ENCODE peak calls at places on chromosomes 5 and 9, in seven cellular contexts. O is HCT116, J is HEK293T, M is GM12878, T is HepG2, K is H1, Y is K562. E is an unnamed sample.

GRCh38 chr5:124456244-124456643 is 290.2 kb downstream of the ZNF608 start:
- DNase-seq in O (no peak), J (no peak), M (no peak), T (no peak), K (no peak), Y (no peak), E (no peak)

GRCh38 chr9:1980387-1980786 is 34.8 kb upstream of the SMARCA2 start:
- DNase-seq in O (no peak), J (no peak), M (peak), T (no peak), K (no peak), Y (no peak), E (no peak)

GRCh38 chr5:39414429-39414828 is 10.4 kb downstream of the DAB2 start:
- DNase-seq in O (no peak), J (no peak), M (no peak), T (no peak), K (no peak), Y (no peak), E (no peak)

GRCh38 chr9:127539982-127540663 is 72.0 kb upstream of the STXBP1 start:
- DNase-seq in O (no peak), J (no peak), M (no peak), T (no peak), K (no peak), Y (no peak), E (no peak)

GRCh38 chr9:129414377-129415021 is 206.4 kb downstream of the C9orf50 start:
- DNase-seq in O (no peak), J (no peak), M (no peak), T (peak), K (no peak), Y (peak), E (no peak)

GRCh38 chr5:109668668-109669422 is 20.9 kb upstream of the MAN2A1 start:
- DNase-seq in O (no peak), J (no peak), M (no peak), T (no peak), K (no peak), Y (no peak), E (no peak)

GRCh38 chr9:126806336-126806735 is 1.5 kb downstream of the ZBTB43 start:
- DNase-seq in O (no peak), J (no peak), M (no peak), T (no peak), K (no peak), Y (no peak), E (no peak)

GRCh38 chr5:500491-500890 is 23.8 kb downstream of the SLC9A3 start:
- DNase-seq in O (no peak), J (no peak), M (no peak), T (no peak), K (no peak), Y (no peak), E (no peak)

GRCh38 chr5:93585054-93585751 is 2.2 kb downstream of the NR2F1 start:
- DNase-seq in O (no peak), J (no peak), M (no peak), T (no peak), K (no peak), Y (no peak), E (peak)

GRCh38 chr9:87678650-87679355 is 47.1 kb upstream of the CTSL start:
- DNase-seq in O (peak), J (peak), M (no peak), T (peak), K (peak), Y (peak), E (peak)

GRCh38 chr9:6272229-6272597 is 56.0 kb upstream of the TPD52L3 start:
- DNase-seq in O (no peak), J (no peak), M (no peak), T (peak), K (no peak), Y (no peak), E (no peak)

GRCh38 chr5:7866194-7866593 is 2.6 kb downstream of the FASTKD3 start:
- DNase-seq in O (no peak), J (no peak), M (no peak), T (no peak), K (no peak), Y (no peak), E (no peak)

GRCh38 chr5:141841376-141841775 is 36.8 kb downstream of the PCDH1 start:
- DNase-seq in O (no peak), J (no peak), M (no peak), T (no peak), K (no peak), Y (no peak), E (no peak)

GRCh38 chr5:167639213-167639612 is 652.2 kb upstream of the WWC1 start:
- DNase-seq in O (no peak), J (no peak), M (no peak), T (no peak), K (no peak), Y (no peak), E (no peak)

GRCh38 chr5:123094227-123094918 is 5.3 kb downstream of the PRDM6 start:
- DNase-seq in O (no peak), J (no peak), M (no peak), T (no peak), K (no peak), Y (no peak), E (no peak)

GRCh38 chr5:145980718-145981117 is 44.3 kb downstream of the SH3RF2 start:
- DNase-seq in O (no peak), J (no peak), M (no peak), T (no peak), K (no peak), Y (no peak), E (no peak)

GRCh38 chr9:109912082-109912581 is 132.1 kb downstream of the PALM2AKAP2 start:
- DNase-seq in O (no peak), J (no peak), M (no peak), T (no peak), K (no peak), Y (no peak), E (no peak)

GRCh38 chr9:109253637-109254284 is 67.1 kb downstream of the EPB41L4B start:
- DNase-seq in O (peak), J (no peak), M (no peak), T (no peak), K (no peak), Y (no peak), E (no peak)

GRCh38 chr5:132385321-132386105 is 16.0 kb downstream of the SLC22A5 start:
- DNase-seq in O (no peak), J (peak), M (peak), T (peak), K (peak), Y (no peak), E (no peak)

GRCh38 chr5:57432876-57433275 is 49.7 kb downstream of the ACTBL2 start:
- DNase-seq in O (peak), J (no peak), M (no peak), T (peak), K (no peak), Y (no peak), E (no peak)

GRCh38 chr5:180289433-180289832 is 2.5 kb downstream of the MAPK9 start:
- DNase-seq in O (no peak), J (no peak), M (no peak), T (no peak), K (no peak), Y (no peak), E (no peak)

GRCh38 chr9:27188426-27188825 is 79.4 kb downstream of the TEK start:
- DNase-seq in O (no peak), J (no peak), M (no peak), T (no peak), K (no peak), Y (no peak), E (no peak)

GRCh38 chr9:109499631-109500120 is 1.6 kb upstream of the PTPN3 start:
- DNase-seq in O (no peak), J (peak), M (no peak), T (peak), K (peak), Y (no peak), E (peak)

GRCh38 chr9:133581553-133582343 is 27.4 kb downstream of the FAM163B start:
- DNase-seq in O (no peak), J (no peak), M (no peak), T (no peak), K (no peak), Y (no peak), E (no peak)

GRCh38 chr5:175609504-175609903 is 48.4 kb upstream of the HRH2 start:
- DNase-seq in O (no peak), J (no peak), M (no peak), T (no peak), K (no peak), Y (no peak), E (no peak)

GRCh38 chr5:23064710-23065109 is 211.6 kb upstream of the CDH12 start:
- DNase-seq in O (no peak), J (no peak), M (no peak), T (no peak), K (no peak), Y (no peak), E (no peak)

GRCh38 chr9:110048976-110049698 is 158.8 kb downstream of the C9orf152 start:
- DNase-seq in O (no peak), J (peak), M (no peak), T (no peak), K (peak), Y (no peak), E (peak)

GRCh38 chr9:129665008-129665771 is at the start of gene PRRX2:
- DNase-seq in O (no peak), J (no peak), M (no peak), T (no peak), K (peak), Y (peak), E (peak)

GRCh38 chr9:116193636-116194035 is 40.0 kb downstream of the PAPPA start:
- DNase-seq in O (no peak), J (no peak), M (no peak), T (no peak), K (no peak), Y (no peak), E (no peak)

GRCh38 chr5:137737349-137738256 is 1.7 kb upstream of the KLHL3 start:
- DNase-seq in O (no peak), J (no peak), M (no peak), T (no peak), K (no peak), Y (no peak), E (no peak)

GRCh38 chr9:133714606-133715294 is 23.4 kb downstream of the SARDH start:
- DNase-seq in O (no peak), J (no peak), M (no peak), T (peak), K (no peak), Y (no peak), E (no peak)

GRCh38 chr5:10467281-10468198 is 25.9 kb downstream of the ROPN1L start:
- DNase-seq in O (no peak), J (no peak), M (no peak), T (no peak), K (no peak), Y (no peak), E (no peak)

GRCh38 chr5:113749334-113749733 is 235.8 kb downstream of the YTHDC2 start:
- DNase-seq in O (no peak), J (no peak), M (no peak), T (no peak), K (no peak), Y (no peak), E (no peak)

GRCh38 chr9:35828716-35829083 is at the start of gene FAM221B:
- DNase-seq in O (no peak), J (peak), M (no peak), T (no peak), K (peak), Y (no peak), E (peak)

GRCh38 chr5:56045469-56045868 is 50.7 kb upstream of the IL6ST start:
- DNase-seq in O (no peak), J (no peak), M (no peak), T (no peak), K (no peak), Y (no peak), E (no peak)

GRCh38 chr5:173615884-173616576 is 420 bp downstream of the BOD1 start:
- DNase-seq in O (peak), J (peak), M (peak), T (peak), K (peak), Y (peak), E (peak)

GRCh38 chr5:142894749-142895148 is 124.6 kb downstream of the ARHGAP26 start:
- DNase-seq in O (no peak), J (no peak), M (no peak), T (peak), K (no peak), Y (no peak), E (no peak)

GRCh38 chr9:24899463-24899862 is 353.8 kb upstream of the IZUMO3 start:
- DNase-seq in O (no peak), J (no peak), M (no peak), T (no peak), K (no peak), Y (no peak), E (no peak)

GRCh38 chr9:18675345-18675744 is 201.4 kb downstream of the ADAMTSL1 start:
- DNase-seq in O (no peak), J (no peak), M (no peak), T (no peak), K (no peak), Y (no peak), E (no peak)
- TF ChIP-seq SP1 in O (no peak), J (no peak), M (no peak), T (no peak), K (no peak), Y (no peak), E (no peak)

GRCh38 chr9:4859035-4859434 is 66.3 kb downstream of the RCL1 start:
- DNase-seq in O (no peak), J (no peak), M (no peak), T (no peak), K (no peak), Y (no peak), E (no peak)
- TF ChIP-seq SP1 in O (no peak), J (no peak), M (no peak), T (no peak), K (no peak), Y (no peak), E (no peak)

GRCh38 chr5:128084228-128085167 is 932 bp downstream of the SLC12A2 start:
- DNase-seq in O (no peak), J (peak), M (no peak), T (no peak), K (peak), Y (peak), E (peak)

GRCh38 chr5:128081111-128081865 is 2.3 kb upstream of the SLC12A2 start:
- DNase-seq in O (peak), J (peak), M (no peak), T (no peak), K (no peak), Y (peak), E (no peak)

GRCh38 chr5:128082551-128083032 is 974 bp upstream of the SLC12A2 start:
- DNase-seq in O (peak), J (no peak), M (peak), T (no peak), K (no peak), Y (no peak), E (no peak)

GRCh38 chr5:128083811-128084227 is 253 bp downstream of the SLC12A2 start:
- DNase-seq in O (no peak), J (no peak), M (no peak), T (peak), K (peak), Y (no peak), E (no peak)

GRCh38 chr5:128083033-128083810 is at the start of gene SLC12A2:
- DNase-seq in O (peak), J (peak), M (peak), T (peak), K (peak), Y (peak), E (peak)
- TF ChIP-seq SP1 in O (peak), J (peak), M (peak), T (no peak), K (no peak), Y (peak), E (peak)

GRCh38 chr5:16135003-16135402 is 44.6 kb downstream of the MARCHF11 start:
- DNase-seq in O (no peak), J (no peak), M (no peak), T (no peak), K (no peak), Y (no peak), E (no peak)
- TF ChIP-seq SP1 in O (no peak), J (no peak), M (no peak), T (no peak), K (no peak), Y (no peak), E (no peak)

GRCh38 chr9:135563858-135564257 is 2.3 kb downstream of the PAEP start:
- DNase-seq in O (no peak), J (no peak), M (no peak), T (no peak), K (no peak), Y (no peak), E (no peak)

GRCh38 chr9:135559606-135560005 is 1.9 kb upstream of the PAEP start:
- DNase-seq in O (no peak), J (no peak), M (no peak), T (no peak), K (no peak), Y (no peak), E (no peak)

GRCh38 chr9:135562235-135562745 is 734 bp downstream of the PAEP start:
- DNase-seq in O (no peak), J (no peak), M (no peak), T (no peak), K (no peak), Y (no peak), E (no peak)

GRCh38 chr9:135563039-135563476 is 1.5 kb downstream of the PAEP start:
- DNase-seq in O (no peak), J (no peak), M (no peak), T (no peak), K (no peak), Y (no peak), E (no peak)

GRCh38 chr9:135561391-135562234 is at the start of gene PAEP:
- DNase-seq in O (no peak), J (no peak), M (no peak), T (peak), K (no peak), Y (peak), E (no peak)
- TF ChIP-seq SP1 in O (no peak), J (no peak), M (no peak), T (no peak), K (no peak), Y (no peak), E (no peak)

E was measured in WTC11.